ENCODE peak calls at places on chromosomes 13 and 19, in six cellular contexts. One of them, this sample, is unnamed.

GRCh38 chr19:35000647-35001501 is 751 bp downstream of the GRAMD1A start:
- DNase-seq in cardiac muscle cell: peak; percentile 45
- DNase-seq in neural progenitor cell: peak; percentile 43
- DNase-seq in tibial nerve: no peak
- DNase-seq in ascending aorta: no peak
- DNase-seq in HepG2: peak; percentile 59
- DNase-seq in this sample: no peak

GRCh38 chr19:35713904-35714440 is 3.8 kb upstream of the KMT2B start:
- DNase-seq in tibial nerve: no peak
- DNase-seq in cardiac muscle cell: no peak
- DNase-seq in HepG2: no peak
- DNase-seq in neural progenitor cell: no peak
- DNase-seq in ascending aorta: no peak
- DNase-seq in this sample: no peak

GRCh38 chr13:46554971-46555370 is 2.0 kb downstream of the LRCH1 start:
- DNase-seq in HepG2: no peak
- DNase-seq in cardiac muscle cell: no peak
- DNase-seq in neural progenitor cell: no peak
- DNase-seq in ascending aorta: no peak
- DNase-seq in tibial nerve: no peak
- DNase-seq in this sample: no peak

GRCh38 chr19:46124638-46125115 is at the start of gene IGFL3:
- DNase-seq in HepG2: no peak
- DNase-seq in ascending aorta: no peak
- DNase-seq in neural progenitor cell: no peak
- DNase-seq in cardiac muscle cell: no peak
- DNase-seq in tibial nerve: no peak
- DNase-seq in this sample: no peak

GRCh38 chr13:22461854-22462565 is 718.8 kb upstream of the SGCG start:
- DNase-seq in ascending aorta: no peak
- DNase-seq in tibial nerve: no peak
- DNase-seq in HepG2: no peak
- DNase-seq in neural progenitor cell: no peak
- DNase-seq in cardiac muscle cell: no peak
- DNase-seq in this sample: no peak

GRCh38 chr19:38539751-38540150 is 78.0 kb downstream of the MAP4K1 start:
- DNase-seq in ascending aorta: no peak
- DNase-seq in neural progenitor cell: no peak
- DNase-seq in cardiac muscle cell: no peak
- DNase-seq in tibial nerve: no peak
- DNase-seq in HepG2: no peak
- DNase-seq in this sample: no peak

GRCh38 chr13:73429691-73430090 is 370.9 kb downstream of the KLF5 start:
- DNase-seq in ascending aorta: no peak
- DNase-seq in cardiac muscle cell: peak; percentile 42
- DNase-seq in HepG2: no peak
- DNase-seq in neural progenitor cell: no peak
- DNase-seq in tibial nerve: no peak
- DNase-seq in this sample: no peak

GRCh38 chr13:34044660-34045080 is 226.7 kb downstream of the RFC3 start:
- DNase-seq in cardiac muscle cell: peak; percentile 63
- DNase-seq in ascending aorta: no peak
- DNase-seq in HepG2: no peak
- DNase-seq in tibial nerve: no peak
- DNase-seq in neural progenitor cell: no peak
- DNase-seq in this sample: no peak

GRCh38 chr19:46787331-46788100 is 878 bp downstream of the SLC1A5 start:
- DNase-seq in HepG2: peak; percentile 54
- DNase-seq in neural progenitor cell: peak; percentile 74
- DNase-seq in ascending aorta: peak; percentile 76
- DNase-seq in cardiac muscle cell: peak; percentile 89
- DNase-seq in tibial nerve: peak; percentile 53
- DNase-seq in this sample: peak; percentile 83

GRCh38 chr13:96229356-96229755 is 139.4 kb downstream of the HS6ST3 start:
- DNase-seq in neural progenitor cell: peak; percentile 29
- DNase-seq in cardiac muscle cell: peak; percentile 15
- DNase-seq in HepG2: peak; percentile 21
- DNase-seq in tibial nerve: no peak
- DNase-seq in ascending aorta: no peak
- DNase-seq in this sample: peak; percentile 45

GRCh38 chr19:16060294-16060693 is 16.0 kb upstream of the TPM4 start:
- DNase-seq in neural progenitor cell: no peak
- DNase-seq in ascending aorta: no peak
- DNase-seq in cardiac muscle cell: no peak
- DNase-seq in HepG2: no peak
- DNase-seq in tibial nerve: no peak
- DNase-seq in this sample: no peak

GRCh38 chr13:48686810-48687209 is 33.1 kb downstream of the CYSLTR2 start:
- DNase-seq in neural progenitor cell: no peak
- DNase-seq in tibial nerve: no peak
- DNase-seq in HepG2: no peak
- DNase-seq in ascending aorta: no peak
- DNase-seq in cardiac muscle cell: no peak
- DNase-seq in this sample: no peak

GRCh38 chr13:110541526-110541920 is 20.0 kb downstream of the RAB20 start:
- DNase-seq in ascending aorta: no peak
- DNase-seq in cardiac muscle cell: peak; percentile 46
- DNase-seq in tibial nerve: no peak
- DNase-seq in neural progenitor cell: peak; percentile 37
- DNase-seq in HepG2: no peak
- DNase-seq in this sample: no peak

GRCh38 chr19:54352041-54352440 is 12.7 kb downstream of the LAIR1 start:
- DNase-seq in cardiac muscle cell: no peak
- DNase-seq in tibial nerve: no peak
- DNase-seq in HepG2: no peak
- DNase-seq in neural progenitor cell: no peak
- DNase-seq in ascending aorta: no peak
- DNase-seq in this sample: no peak

GRCh38 chr13:97043302-97043701 is 49.0 kb upstream of the OXGR1 start:
- DNase-seq in HepG2: no peak
- DNase-seq in ascending aorta: no peak
- DNase-seq in tibial nerve: no peak
- DNase-seq in cardiac muscle cell: peak; percentile 85
- DNase-seq in neural progenitor cell: no peak
- DNase-seq in this sample: no peak

GRCh38 chr13:50928609-50929274 is 19.2 kb downstream of the RNASEH2B start:
- DNase-seq in tibial nerve: no peak
- DNase-seq in HepG2: no peak
- DNase-seq in neural progenitor cell: no peak
- DNase-seq in ascending aorta: no peak
- DNase-seq in cardiac muscle cell: peak; percentile 18
- DNase-seq in this sample: no peak

GRCh38 chr13:50071399-50071798 is 56.2 kb downstream of the KCNRG start:
- DNase-seq in HepG2: no peak
- DNase-seq in cardiac muscle cell: no peak
- DNase-seq in tibial nerve: no peak
- DNase-seq in neural progenitor cell: no peak
- DNase-seq in ascending aorta: no peak
- DNase-seq in this sample: no peak

GRCh38 chr13:24184265-24184841 is 23.8 kb downstream of the SPATA13 start:
- DNase-seq in ascending aorta: no peak
- DNase-seq in cardiac muscle cell: no peak
- DNase-seq in HepG2: peak; percentile 93
- DNase-seq in tibial nerve: no peak
- DNase-seq in neural progenitor cell: no peak
- DNase-seq in this sample: no peak

GRCh38 chr19:7419777-7420439 is 68.9 kb downstream of the PEX11G start:
- DNase-seq in cardiac muscle cell: no peak
- DNase-seq in tibial nerve: no peak
- DNase-seq in HepG2: no peak
- DNase-seq in ascending aorta: no peak
- DNase-seq in neural progenitor cell: no peak
- DNase-seq in this sample: no peak

GRCh38 chr13:63864171-63864902 is 2448.7 kb upstream of the PCDH20 start:
- DNase-seq in cardiac muscle cell: peak; percentile 2
- DNase-seq in neural progenitor cell: no peak
- DNase-seq in HepG2: no peak
- DNase-seq in ascending aorta: no peak
- DNase-seq in tibial nerve: no peak
- DNase-seq in this sample: no peak

GRCh38 chr19:45515081-45515624 is 7.9 kb downstream of the VASP start:
- DNase-seq in tibial nerve: peak; percentile 56
- DNase-seq in HepG2: peak; percentile 54
- DNase-seq in neural progenitor cell: no peak
- DNase-seq in ascending aorta: no peak
- DNase-seq in cardiac muscle cell: no peak
- DNase-seq in this sample: no peak

GRCh38 chr13:38024431-38024830 is 154.9 kb upstream of the TRPC4 start:
- DNase-seq in HepG2: no peak
- DNase-seq in neural progenitor cell: no peak
- DNase-seq in ascending aorta: no peak
- DNase-seq in cardiac muscle cell: peak; percentile 5
- DNase-seq in tibial nerve: no peak
- DNase-seq in this sample: no peak

GRCh38 chr19:17604372-17605025 is 49.0 kb downstream of the COLGALT1 start:
- DNase-seq in neural progenitor cell: no peak
- DNase-seq in HepG2: no peak
- DNase-seq in ascending aorta: no peak
- DNase-seq in tibial nerve: no peak
- DNase-seq in cardiac muscle cell: no peak
- DNase-seq in this sample: no peak

GRCh38 chr19:17605761-17606745 is 50.6 kb downstream of the COLGALT1 start:
- DNase-seq in ascending aorta: peak; percentile 81
- DNase-seq in tibial nerve: peak; percentile 65
- DNase-seq in cardiac muscle cell: peak; percentile 83
- DNase-seq in HepG2: peak; percentile 80
- DNase-seq in neural progenitor cell: peak; percentile 96
- DNase-seq in this sample: peak; percentile 34

GRCh38 chr19:17606786-17607185 is 51.3 kb downstream of the COLGALT1 start:
- DNase-seq in cardiac muscle cell: no peak
- DNase-seq in HepG2: no peak
- DNase-seq in neural progenitor cell: peak; percentile 39
- DNase-seq in tibial nerve: no peak
- DNase-seq in ascending aorta: no peak
- DNase-seq in this sample: no peak

GRCh38 chr19:17602872-17603552 is 47.6 kb downstream of the COLGALT1 start:
- DNase-seq in tibial nerve: no peak
- DNase-seq in HepG2: no peak
- DNase-seq in ascending aorta: no peak
- DNase-seq in cardiac muscle cell: no peak
- DNase-seq in neural progenitor cell: no peak
- DNase-seq in this sample: no peak

DNA sequence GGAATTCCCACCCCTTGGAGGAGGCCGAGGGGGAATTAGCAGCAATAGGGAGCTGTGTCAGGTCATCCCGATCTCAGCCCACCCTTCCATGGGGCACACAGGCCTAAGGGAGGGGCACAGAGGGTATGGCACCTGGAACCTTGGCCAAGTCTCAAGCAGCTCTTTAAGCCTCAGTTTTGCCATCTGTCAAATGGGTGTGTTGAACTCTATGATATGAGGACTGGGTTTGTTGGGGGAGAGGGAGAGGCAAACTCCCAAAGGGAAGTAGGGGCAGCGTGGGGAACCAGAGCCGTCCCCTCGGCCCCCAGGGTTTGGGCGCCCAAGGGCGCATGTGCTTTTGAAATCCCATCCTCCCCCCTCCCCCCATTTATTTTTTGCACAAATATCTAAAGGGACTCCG is 49.7 kb downstream of the COLGALT1 start:
- DNase-seq in HepG2: no peak
- DNase-seq in cardiac muscle cell: no peak
- DNase-seq in neural progenitor cell: no peak
- DNase-seq in ascending aorta: no peak
- DNase-seq in tibial nerve: no peak
- DNase-seq in this sample: no peak
- H3K27me3 ChIP-seq in HepG2: peaks cover 35% of the 10 kb centered on the region
- H3K27me3 ChIP-seq in cardiac muscle cell: no peaks in the 10 kb centered on the region
- H3K27me3 ChIP-seq in neural progenitor cell: peaks cover 11% of the 10 kb centered on the region
- H3K27me3 ChIP-seq in ascending aorta: no peaks in the 10 kb centered on the region
- H3K27me3 ChIP-seq in tibial nerve: no peaks in the 10 kb centered on the region
- H3K27me3 ChIP-seq in this sample: no peaks in the 10 kb centered on the region

GRCh38 chr13:112967666-112968379 is 1.2 kb upstream of the MCF2L start:
- DNase-seq in cardiac muscle cell: no peak
- DNase-seq in ascending aorta: no peak
- DNase-seq in neural progenitor cell: peak; percentile 68
- DNase-seq in HepG2: no peak
- DNase-seq in tibial nerve: no peak
- DNase-seq in this sample: no peak
- H3K27me3 ChIP-seq in cardiac muscle cell: peaks cover 13% of the 10 kb centered on the region
- H3K27me3 ChIP-seq in ascending aorta: no peaks in the 10 kb centered on the region
- H3K27me3 ChIP-seq in neural progenitor cell: peaks cover 39% of the 10 kb centered on the region
- H3K27me3 ChIP-seq in HepG2: no peaks in the 10 kb centered on the region
- H3K27me3 ChIP-seq in tibial nerve: no peaks in the 10 kb centered on the region
- H3K27me3 ChIP-seq in this sample: no peaks in the 10 kb centered on the region

GRCh38 chr19:33303791-33304759 is 1.7 kb upstream of the CEBPA start:
- DNase-seq in HepG2: no peak
- DNase-seq in cardiac muscle cell: peak; percentile 14
- DNase-seq in neural progenitor cell: no peak
- DNase-seq in ascending aorta: peak; percentile 62
- DNase-seq in tibial nerve: no peak
- DNase-seq in this sample: no peak

GRCh38 chr19:33301900-33302174 is 497 bp downstream of the CEBPA start:
- DNase-seq in tibial nerve: no peak
- DNase-seq in cardiac muscle cell: no peak
- DNase-seq in ascending aorta: no peak
- DNase-seq in neural progenitor cell: peak; percentile 69
- DNase-seq in HepG2: no peak
- DNase-seq in this sample: no peak

GRCh38 chr19:33302974-33303790 is 848 bp upstream of the CEBPA start:
- DNase-seq in ascending aorta: peak; percentile 73
- DNase-seq in HepG2: no peak
- DNase-seq in tibial nerve: no peak
- DNase-seq in cardiac muscle cell: peak; percentile 70
- DNase-seq in neural progenitor cell: peak; percentile 84
- DNase-seq in this sample: peak; percentile 54

GRCh38 chr19:33301011-33301899 is 1.1 kb downstream of the CEBPA start:
- DNase-seq in HepG2: no peak
- DNase-seq in ascending aorta: peak; percentile 67
- DNase-seq in cardiac muscle cell: peak; percentile 14
- DNase-seq in neural progenitor cell: peak; percentile 59
- DNase-seq in tibial nerve: no peak
- DNase-seq in this sample: peak; percentile 32

GRCh38 chr19:33302175-33302973 is at the start of gene CEBPA:
- DNase-seq in ascending aorta: peak; percentile 83
- DNase-seq in neural progenitor cell: peak; percentile 96
- DNase-seq in tibial nerve: peak; percentile 46
- DNase-seq in cardiac muscle cell: peak; percentile 85
- DNase-seq in HepG2: peak; percentile 78
- DNase-seq in this sample: peak; percentile 84
- H3K27me3 ChIP-seq in ascending aorta: peaks cover 4% of the 10 kb centered on the region
- H3K27me3 ChIP-seq in neural progenitor cell: peaks cover 61% of the 10 kb centered on the region
- H3K27me3 ChIP-seq in tibial nerve: no peaks in the 10 kb centered on the region
- H3K27me3 ChIP-seq in cardiac muscle cell: peaks cover 33% of the 10 kb centered on the region
- H3K27me3 ChIP-seq in HepG2: no peaks in the 10 kb centered on the region
- H3K27me3 ChIP-seq in this sample: peaks cover 9% of the 10 kb centered on the region

GRCh38 chr13:30926781-30927180 is 5.7 kb upstream of the TEX26 start:
- DNase-seq in HepG2: no peak
- DNase-seq in cardiac muscle cell: no peak
- DNase-seq in tibial nerve: no peak
- DNase-seq in neural progenitor cell: no peak
- DNase-seq in ascending aorta: no peak
- DNase-seq in this sample: no peak
- H3K27me3 ChIP-seq in HepG2: peaks cover 4% of the 10 kb centered on the region
- H3K27me3 ChIP-seq in cardiac muscle cell: peaks cover 9% of the 10 kb centered on the region
- H3K27me3 ChIP-seq in tibial nerve: no peaks in the 10 kb centered on the region
- H3K27me3 ChIP-seq in neural progenitor cell: peaks cover 10% of the 10 kb centered on the region
- H3K27me3 ChIP-seq in ascending aorta: no peaks in the 10 kb centered on the region
- H3K27me3 ChIP-seq in this sample: no peaks in the 10 kb centered on the region

This sample was measured in WERI-Rb-1.